ENCODE peak calls at places on chromosomes 12 and 14, in four cellular contexts. L is HepG2, V is K562, G is GM12878. C is an unnamed sample.

GRCh38 chr14:92652413-92653151 is 95.8 kb downstream of the LGMN start:
- DNase-seq in L (no peak), V (no peak), G (no peak), C (no peak)

GRCh38 chr12:75120202-75120774 is 89.4 kb downstream of the KCNC2 start:
- DNase-seq in L (no peak), V (no peak), G (no peak), C (no peak)

GRCh38 chr14:86237733-86238132 is 707.8 kb downstream of the FLRT2 start:
- DNase-seq in L (no peak), V (no peak), G (no peak), C (no peak)

GRCh38 chr12:46005151-46005797 is 14.9 kb upstream of the SCAF11 start:
- DNase-seq in L (no peak), V (no peak), G (no peak), C (no peak)

GRCh38 chr12:10771132-10771733 is 31.2 kb downstream of the TAS2R7 start:
- DNase-seq in L (peak; percentile 24), V (peak; percentile 6), G (no peak), C (no peak)

GRCh38 chr12:122385171-122386041 is 37.1 kb downstream of the CLIP1 start:
- DNase-seq in L (no peak), V (no peak), G (no peak), C (no peak)

GRCh38 chr12:93896427-93896826 is 219.3 kb downstream of the CRADD start:
- DNase-seq in L (no peak), V (no peak), G (no peak), C (no peak)

GRCh38 chr14:21234112-21234511 is 35.1 kb downstream of the HNRNPC start:
- DNase-seq in L (no peak), V (no peak), G (no peak), C (no peak)

GRCh38 chr12:64431791-64432190 is 20.1 kb upstream of the TBK1 start:
- DNase-seq in L (no peak), V (no peak), G (no peak), C (no peak)

GRCh38 chr14:105473677-105474477 is 744 bp upstream of the CRIP2 start:
- DNase-seq in L (peak; percentile 77), V (peak; percentile 80), G (no peak), C (peak; percentile 99)
- TF ChIP-seq CBFB in L (no peak), V (no peak), G (no peak), C (no peak)

GRCh38 chr12:6604254-6605029 is 2.7 kb downstream of the CHD4 start:
- DNase-seq in L (no peak), V (no peak), G (no peak), C (no peak)
- TF ChIP-seq CBFB in L (no peak), V (no peak), G (no peak), C (no peak)

GRCh38 chr12:118493962-118494361 is 117.6 kb downstream of the SUDS3 start:
- DNase-seq in L (no peak), V (no peak), G (no peak), C (no peak)
- TF ChIP-seq CBFB in L (no peak), V (no peak), G (no peak), C (no peak)

DNA sequence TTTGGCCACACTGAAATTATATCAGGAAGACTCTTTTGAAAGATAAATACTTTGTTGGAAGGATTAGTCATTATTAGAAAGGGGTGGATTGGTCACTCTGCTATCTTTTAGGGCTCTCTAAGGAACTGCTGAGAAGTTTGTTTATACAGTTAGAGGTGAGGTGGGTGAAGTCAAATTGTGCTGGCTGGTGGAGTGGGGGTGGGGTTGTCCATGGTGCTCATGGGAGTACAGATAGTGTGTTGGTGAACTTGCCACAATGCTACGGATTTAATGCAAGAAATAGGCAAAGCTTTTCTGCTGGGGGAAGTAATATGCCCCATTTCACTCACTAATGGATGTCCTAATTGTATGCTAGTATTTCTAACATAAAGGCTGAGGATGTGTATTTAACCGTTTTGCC is 35.8 kb downstream of the SUSD6 start:
- DNase-seq in L (no peak), V (no peak), G (no peak), C (no peak)
- TF ChIP-seq CBFB in L (no peak), V (no peak), G (no peak), C (no peak)

DNA sequence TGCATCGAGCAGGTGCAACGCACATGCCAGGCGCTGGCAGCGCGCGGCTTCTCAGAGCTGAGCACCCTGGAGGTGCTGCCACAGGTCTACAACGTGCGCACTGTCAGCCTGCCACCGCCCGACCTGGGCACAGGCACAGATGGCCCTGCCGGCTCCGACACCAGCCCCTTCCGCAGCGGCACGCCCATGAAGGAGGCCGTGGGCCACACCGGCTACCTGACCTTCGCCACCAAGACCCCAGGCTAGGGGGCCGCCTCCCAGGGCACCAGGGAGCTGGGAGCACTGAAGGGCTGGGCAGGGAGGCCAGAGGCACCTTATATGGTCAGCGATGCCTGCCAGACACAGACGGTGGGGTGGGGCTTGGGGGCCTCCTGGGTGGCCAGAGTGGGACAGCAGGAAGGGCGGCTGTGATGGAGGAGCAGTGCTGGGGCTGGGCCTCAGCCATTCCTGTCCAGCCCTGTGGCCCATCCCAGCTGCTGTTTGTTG is 5.6 kb downstream of the TRMT61A start:
- DNase-seq in L (no peak), V (no peak), G (no peak), C (no peak)
- TF ChIP-seq CBFB in L (no peak), V (no peak), G (no peak), C (no peak)

GRCh38 chr14:61587397-61587713 is 108.0 kb upstream of the HIF1A start:
- DNase-seq in L (no peak), V (no peak), G (no peak), C (no peak)
- TF ChIP-seq CBFB in L (no peak), V (no peak), G (no peak), C (no peak)

DNA sequence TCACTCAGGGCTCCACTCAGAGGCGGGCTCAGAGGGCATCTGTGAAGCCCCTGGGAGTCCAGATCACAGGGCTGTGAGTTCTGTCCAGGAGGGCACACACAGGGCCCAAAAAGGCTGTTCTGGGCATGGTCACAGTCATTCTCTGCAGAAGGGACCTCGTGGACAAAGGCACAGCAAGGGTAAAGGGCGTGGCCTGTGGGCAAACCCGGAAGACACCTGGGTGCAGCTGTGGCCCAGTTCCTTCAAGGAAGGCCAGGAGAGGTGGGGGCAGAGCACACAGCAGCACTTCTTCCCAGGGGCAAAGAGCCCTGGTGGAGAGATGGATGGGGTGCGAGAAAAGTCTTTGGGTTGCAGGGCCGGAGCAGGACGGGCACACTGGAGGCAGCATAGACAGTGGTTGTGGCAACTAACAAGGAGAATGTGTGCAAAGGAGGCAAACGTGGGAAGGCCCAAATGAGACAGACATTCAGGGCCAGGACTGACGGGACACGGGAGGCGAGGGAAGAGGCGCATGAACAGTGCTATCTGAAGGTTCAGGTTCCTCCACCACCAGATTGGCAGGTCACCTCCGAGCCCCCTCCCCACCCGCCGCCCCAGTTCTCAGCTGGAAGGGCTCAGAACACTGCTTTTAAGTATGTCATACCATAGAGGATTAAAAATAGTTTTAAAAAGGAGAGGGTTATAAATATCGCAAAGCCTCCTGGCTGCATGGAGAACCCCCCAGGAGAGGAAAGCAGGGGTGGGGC is 8.9 kb downstream of the CLMN start:
- DNase-seq in L (no peak), V (no peak), G (no peak), C (no peak)
- TF ChIP-seq CBFB in L (no peak), V (no peak), G (no peak), C (no peak)

GRCh38 chr12:106896603-106897002 is 59.1 kb upstream of the TMEM263 start:
- DNase-seq in L (no peak), V (no peak), G (no peak), C (no peak)

GRCh38 chr12:106889950-106890626 is 65.6 kb upstream of the TMEM263 start:
- DNase-seq in L (no peak), V (no peak), G (no peak), C (no peak)

GRCh38 chr12:106894774-106895173 is 60.9 kb upstream of the TMEM263 start:
- DNase-seq in L (no peak), V (no peak), G (no peak), C (no peak)

GRCh38 chr12:106892075-106892474 is 63.6 kb upstream of the TMEM263 start:
- DNase-seq in L (no peak), V (no peak), G (no peak), C (no peak)

GRCh38 chr12:106893451-106893850 is 62.3 kb upstream of the TMEM263 start:
- DNase-seq in L (no peak), V (no peak), G (no peak), C (no peak)
- TF ChIP-seq CBFB in L (no peak), V (no peak), G (no peak), C (no peak)

C was measured in WTC11.